ENCODE peak calls at places on chromosomes 1 and 21, in five cellular contexts. One of them, this sample, is unnamed.

GRCh38 chr1:94617139-94617805 is 75.7 kb upstream of the F3 start:
- DNase-seq in left ventricle myocardium inferior: no peak
- DNase-seq in A549: no peak
- DNase-seq in fibroblast of lung: peak; percentile 45
- DNase-seq in brain microvascular endothelial cell: peak; percentile 52
- DNase-seq in this sample: no peak

GRCh38 chr1:95048332-95048731 is 24.4 kb downstream of the ALG14 start:
- DNase-seq in brain microvascular endothelial cell: no peak
- DNase-seq in left ventricle myocardium inferior: no peak
- DNase-seq in A549: no peak
- DNase-seq in fibroblast of lung: no peak
- DNase-seq in this sample: no peak

GRCh38 chr1:51753969-51754368 is 124.6 kb downstream of the NRDC start:
- DNase-seq in A549: no peak
- DNase-seq in brain microvascular endothelial cell: no peak
- DNase-seq in fibroblast of lung: no peak
- DNase-seq in left ventricle myocardium inferior: no peak
- DNase-seq in this sample: no peak

GRCh38 chr1:175208773-175209492 is 16.4 kb upstream of the KIAA0040 start:
- DNase-seq in A549: no peak
- DNase-seq in brain microvascular endothelial cell: no peak
- DNase-seq in fibroblast of lung: no peak
- DNase-seq in left ventricle myocardium inferior: no peak
- DNase-seq in this sample: no peak

GRCh38 chr1:94797286-94797685 is 22.9 kb upstream of the SLC44A3 start:
- DNase-seq in left ventricle myocardium inferior: no peak
- DNase-seq in A549: no peak
- DNase-seq in brain microvascular endothelial cell: no peak
- DNase-seq in fibroblast of lung: no peak
- DNase-seq in this sample: no peak

GRCh38 chr1:107669996-107670395 is 295.0 kb downstream of the VAV3 start:
- DNase-seq in brain microvascular endothelial cell: no peak
- DNase-seq in fibroblast of lung: peak; percentile 44
- DNase-seq in left ventricle myocardium inferior: peak; percentile 13
- DNase-seq in A549: peak; percentile 73
- DNase-seq in this sample: no peak

GRCh38 chr1:190436615-190437014 is 41.0 kb downstream of the BRINP3 start:
- DNase-seq in fibroblast of lung: peak; percentile 70
- DNase-seq in brain microvascular endothelial cell: peak; percentile 3
- DNase-seq in left ventricle myocardium inferior: no peak
- DNase-seq in A549: peak; percentile 57
- DNase-seq in this sample: no peak

GRCh38 chr21:43721939-43722338 is 3.0 kb downstream of the PDXK start:
- DNase-seq in A549: no peak
- DNase-seq in left ventricle myocardium inferior: no peak
- DNase-seq in fibroblast of lung: no peak
- DNase-seq in brain microvascular endothelial cell: no peak
- DNase-seq in this sample: no peak

GRCh38 chr21:19874521-19874920 is 1123.7 kb upstream of the NCAM2 start:
- DNase-seq in A549: no peak
- DNase-seq in fibroblast of lung: no peak
- DNase-seq in brain microvascular endothelial cell: no peak
- DNase-seq in left ventricle myocardium inferior: no peak
- DNase-seq in this sample: no peak

GRCh38 chr1:72282271-72282656 is at the start of gene NEGR1:
- DNase-seq in left ventricle myocardium inferior: peak; percentile 55
- DNase-seq in fibroblast of lung: peak; percentile 68
- DNase-seq in A549: no peak
- DNase-seq in brain microvascular endothelial cell: peak; percentile 62
- DNase-seq in this sample: peak; percentile 82

GRCh38 chr1:205667909-205668643 is 12.2 kb downstream of the SLC45A3 start:
- DNase-seq in fibroblast of lung: no peak
- DNase-seq in left ventricle myocardium inferior: no peak
- DNase-seq in brain microvascular endothelial cell: no peak
- DNase-seq in A549: no peak
- DNase-seq in this sample: no peak

GRCh38 chr1:165014753-165015152 is 341.8 kb downstream of the LMX1A start:
- DNase-seq in left ventricle myocardium inferior: no peak
- DNase-seq in A549: no peak
- DNase-seq in fibroblast of lung: no peak
- DNase-seq in brain microvascular endothelial cell: no peak
- DNase-seq in this sample: no peak

GRCh38 chr1:186884266-186884665 is 55.5 kb downstream of the PLA2G4A start:
- DNase-seq in left ventricle myocardium inferior: no peak
- DNase-seq in fibroblast of lung: no peak
- DNase-seq in brain microvascular endothelial cell: peak; percentile 22
- DNase-seq in A549: no peak
- DNase-seq in this sample: no peak

GRCh38 chr1:153627797-153628626 is at the start of gene S100A1:
- DNase-seq in brain microvascular endothelial cell: no peak
- DNase-seq in left ventricle myocardium inferior: peak; percentile 81
- DNase-seq in A549: peak; percentile 35
- DNase-seq in fibroblast of lung: no peak
- DNase-seq in this sample: no peak

GRCh38 chr1:39954261-39954869 is 580 bp upstream of the MFSD2A start:
- DNase-seq in brain microvascular endothelial cell: no peak
- DNase-seq in fibroblast of lung: no peak
- DNase-seq in A549: no peak
- DNase-seq in left ventricle myocardium inferior: no peak
- DNase-seq in this sample: no peak

GRCh38 chr1:182166750-182167149 is 105.2 kb upstream of the ZNF648 start:
- DNase-seq in brain microvascular endothelial cell: no peak
- DNase-seq in fibroblast of lung: no peak
- DNase-seq in A549: no peak
- DNase-seq in left ventricle myocardium inferior: no peak
- DNase-seq in this sample: no peak

GRCh38 chr1:200306954-200307754 is 102.7 kb downstream of the ZNF281 start:
- DNase-seq in left ventricle myocardium inferior: no peak
- DNase-seq in brain microvascular endothelial cell: peak; percentile 16
- DNase-seq in A549: peak; percentile 47
- DNase-seq in fibroblast of lung: peak; percentile 63
- DNase-seq in this sample: no peak

GRCh38 chr21:44456207-44456914 is 1.1 kb downstream of the LRRC3 start:
- DNase-seq in brain microvascular endothelial cell: no peak
- DNase-seq in A549: no peak
- DNase-seq in left ventricle myocardium inferior: no peak
- DNase-seq in fibroblast of lung: no peak
- DNase-seq in this sample: no peak

GRCh38 chr1:18999287-18999852 is 42.9 kb upstream of the IFFO2 start:
- DNase-seq in A549: no peak
- DNase-seq in left ventricle myocardium inferior: no peak
- DNase-seq in fibroblast of lung: peak; percentile 52
- DNase-seq in brain microvascular endothelial cell: no peak
- DNase-seq in this sample: no peak
- H3K27ac ChIP-seq in A549: no peak overlapping the region
- H3K27ac ChIP-seq in left ventricle myocardium inferior: no peak overlapping the region
- H3K27ac ChIP-seq in fibroblast of lung: no peak overlapping the region
- H3K27ac ChIP-seq in brain microvascular endothelial cell: no peak overlapping the region
- H3K27ac ChIP-seq in this sample: peak overlapping the region; percentile 76

GRCh38 chr1:110454328-110454727 is 3.4 kb downstream of the PROK1 start:
- DNase-seq in fibroblast of lung: no peak
- DNase-seq in brain microvascular endothelial cell: no peak
- DNase-seq in left ventricle myocardium inferior: no peak
- DNase-seq in A549: no peak
- DNase-seq in this sample: no peak

GRCh38 chr1:110452330-110452729 is 1.4 kb downstream of the PROK1 start:
- DNase-seq in left ventricle myocardium inferior: no peak
- DNase-seq in fibroblast of lung: no peak
- DNase-seq in A549: no peak
- DNase-seq in brain microvascular endothelial cell: no peak
- DNase-seq in this sample: no peak

GRCh38 chr1:110450928-110451327 is at the start of gene PROK1:
- DNase-seq in A549: no peak
- DNase-seq in brain microvascular endothelial cell: no peak
- DNase-seq in left ventricle myocardium inferior: no peak
- DNase-seq in fibroblast of lung: no peak
- DNase-seq in this sample: no peak

GRCh38 chr1:110453829-110454228 is 2.9 kb downstream of the PROK1 start:
- DNase-seq in brain microvascular endothelial cell: no peak
- DNase-seq in left ventricle myocardium inferior: no peak
- DNase-seq in fibroblast of lung: no peak
- DNase-seq in A549: no peak
- DNase-seq in this sample: no peak

DNA sequence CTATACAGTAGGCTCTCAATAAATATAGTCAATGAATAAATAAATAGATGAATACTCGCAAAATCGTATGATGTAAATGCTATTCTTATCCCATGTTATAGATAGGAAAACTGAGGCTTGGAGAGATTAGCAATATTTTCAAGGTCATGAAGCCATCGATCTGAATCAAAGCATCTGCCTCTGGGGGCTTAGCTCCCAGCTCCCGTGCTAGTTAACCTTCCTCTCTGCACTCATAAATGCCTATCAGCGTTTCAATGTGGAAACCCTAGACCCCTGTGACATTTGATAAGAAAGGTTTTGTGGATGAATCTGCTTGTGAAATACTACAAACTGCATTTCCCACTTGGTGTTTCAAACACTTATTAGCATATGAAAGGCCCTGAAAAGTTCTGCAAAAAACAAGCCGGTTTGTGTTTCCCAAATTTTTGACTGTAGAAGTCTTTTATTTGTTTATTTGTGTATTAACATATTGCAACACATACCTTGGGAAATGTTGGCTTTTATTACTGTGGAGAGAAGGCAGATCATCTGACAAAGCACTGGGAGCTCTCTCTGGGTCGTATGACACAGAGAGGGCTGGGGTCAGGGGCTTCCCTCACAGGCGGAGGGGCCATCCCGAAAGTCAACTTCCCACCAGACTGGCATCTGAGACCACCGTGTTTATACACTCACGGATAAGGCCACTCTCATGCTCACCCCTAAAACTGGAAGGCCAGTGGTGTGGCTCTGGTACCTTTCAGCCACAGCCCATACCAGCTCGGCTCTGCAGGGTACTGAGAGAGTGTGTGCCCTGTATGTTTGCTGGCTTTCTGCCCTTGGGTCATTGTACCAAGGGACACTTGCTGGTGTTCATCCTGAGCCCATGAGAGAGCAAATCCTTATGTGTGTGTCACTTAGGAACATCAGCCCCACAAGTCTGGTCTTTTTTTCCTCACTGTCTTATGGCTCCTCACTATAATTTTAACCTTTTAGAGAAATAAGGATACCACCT is 993 bp upstream of the PROK1 start:
- DNase-seq in fibroblast of lung: peak; percentile 9
- DNase-seq in left ventricle myocardium inferior: no peak
- DNase-seq in brain microvascular endothelial cell: no peak
- DNase-seq in A549: no peak
- DNase-seq in this sample: no peak
- TF ChIP-seq CTCF in fibroblast of lung: no peak
- TF ChIP-seq CTCF in left ventricle myocardium inferior: no peak
- TF ChIP-seq CTCF in brain microvascular endothelial cell: no peak
- TF ChIP-seq CTCF in A549: no peak
- TF ChIP-seq CTCF in this sample: no peak

DNA sequence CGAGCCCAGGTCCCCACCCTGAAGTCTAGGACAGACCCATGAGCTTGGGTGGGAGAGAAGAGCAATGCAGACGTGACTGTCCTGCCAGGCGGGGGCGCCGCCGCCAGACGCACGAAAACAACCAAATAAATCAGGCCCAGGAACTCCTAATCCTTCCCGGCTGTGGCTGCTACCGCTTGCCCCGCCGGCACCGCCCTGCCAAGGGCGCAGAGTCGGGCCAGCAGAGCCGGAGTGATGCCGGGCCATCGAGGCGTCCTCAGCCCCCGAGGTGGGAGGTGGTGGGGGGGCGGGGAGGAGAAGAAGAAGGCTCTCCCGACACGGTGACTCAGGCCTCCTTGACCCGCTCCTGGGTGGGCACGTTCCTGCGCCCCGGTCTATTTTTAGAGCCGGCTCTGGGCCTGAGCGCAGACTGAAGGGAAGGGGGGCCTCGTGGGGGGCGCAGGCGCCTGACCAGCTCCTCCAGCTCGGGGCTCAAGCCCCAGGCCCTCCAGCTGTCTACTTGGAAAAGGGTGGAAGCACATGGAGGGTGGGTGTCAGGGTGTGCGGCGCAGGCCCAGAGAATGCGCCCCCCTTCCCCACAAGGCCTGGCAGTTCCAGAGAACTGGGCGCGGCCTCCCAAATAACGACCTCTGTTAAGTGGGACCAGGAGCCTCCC is 10.8 kb upstream of the COL16A1 start:
- DNase-seq in A549: peak; percentile 69
- DNase-seq in left ventricle myocardium inferior: peak; percentile 69
- DNase-seq in fibroblast of lung: peak; percentile 70
- DNase-seq in brain microvascular endothelial cell: peak; percentile 43
- DNase-seq in this sample: peak; percentile 96
- H3K4me3 ChIP-seq in A549: peak overlapping the region; percentile 49
- H3K4me3 ChIP-seq in left ventricle myocardium inferior: peak overlapping the region; percentile 69
- H3K4me3 ChIP-seq in fibroblast of lung: no peak overlapping the region
- H3K4me3 ChIP-seq in brain microvascular endothelial cell: peak overlapping the region; percentile 54
- H3K4me3 ChIP-seq in this sample: peak overlapping the region; percentile 73

GRCh38 chr1:235278233-235278914 is 49.6 kb downstream of the ARID4B start:
- DNase-seq in left ventricle myocardium inferior: no peak
- DNase-seq in A549: no peak
- DNase-seq in fibroblast of lung: no peak
- DNase-seq in brain microvascular endothelial cell: no peak
- DNase-seq in this sample: no peak
- H3K27ac ChIP-seq in left ventricle myocardium inferior: no peak overlapping the region
- H3K27ac ChIP-seq in A549: no peak overlapping the region
- H3K27ac ChIP-seq in fibroblast of lung: no peak overlapping the region
- H3K27ac ChIP-seq in brain microvascular endothelial cell: no peak overlapping the region
- H3K27ac ChIP-seq in this sample: no peak overlapping the region